ENCODE peak calls at places on chromosomes 5 and 9, in seven cellular contexts. F, U, G, O, L, J and H are unnamed samples.

GRCh38 chr9:128045876-128046275 is 21.2 kb downstream of the NAIF1 start:
- DNase-seq in L (no peak), J (no peak), F (no peak), O (no peak), U (no peak), G (no peak), H (peak; percentile 44)

GRCh38 chr9:121369595-121370265 is at the start of gene STOM:
- DNase-seq in F (peak; percentile 95), U (peak; percentile 73), O (peak; percentile 76), L (peak; percentile 87), G (no peak), J (peak; percentile 80), H (peak; percentile 78)

GRCh38 chr5:76953551-76954382 is 922 bp downstream of the CRHBP start:
- DNase-seq in U (peak; percentile 68), G (peak; percentile 79), L (no peak), O (peak; percentile 33), F (peak; percentile 72), J (no peak), H (no peak)

GRCh38 chr5:33091571-33092363 is 349.0 kb upstream of the TARS1 start:
- DNase-seq in J (no peak), U (peak; percentile 6), F (no peak), G (no peak), L (no peak), O (peak; percentile 17), H (no peak)

GRCh38 chr5:58261605-58262004 is 198.3 kb downstream of the PLK2 start:
- DNase-seq in F (no peak), G (no peak), L (no peak), U (no peak), J (no peak), O (peak; percentile 46), H (no peak)

GRCh38 chr9:101115062-101115461 is 86.5 kb downstream of the PLPPR1 start:
- DNase-seq in L (no peak), O (no peak), G (no peak), J (no peak), U (peak; percentile 60), F (no peak), H (no peak)

GRCh38 chr5:171840066-171840465 is 54.4 kb downstream of the SMIM23 start:
- DNase-seq in G (no peak), F (no peak), L (no peak), U (peak; percentile 39), J (no peak), O (no peak), H (peak; percentile 9)

GRCh38 chr5:73205309-73205708 is 32.3 kb downstream of the TMEM174 start:
- DNase-seq in F (no peak), G (no peak), U (no peak), O (no peak), L (no peak), J (peak; percentile 35), H (no peak)

GRCh38 chr5:149271717-149272558 is at the start of gene AFAP1L1:
- DNase-seq in J (peak; percentile 61), G (peak; percentile 79), L (peak; percentile 81), O (peak; percentile 44), U (peak; percentile 74), F (peak; percentile 85), H (peak; percentile 24)

GRCh38 chr5:1343315-1343751 is 1.6 kb downstream of the CLPTM1L start:
- DNase-seq in G (no peak), U (no peak), F (peak; percentile 43), L (no peak), O (no peak), J (no peak), H (no peak)

GRCh38 chr5:73370076-73370475 is 78.5 kb downstream of the FOXD1 start:
- DNase-seq in F (no peak), J (no peak), O (no peak), G (no peak), U (no peak), L (no peak), H (no peak)

GRCh38 chr9:71861618-71862017 is 49.4 kb downstream of the ABHD17B start:
- DNase-seq in F (no peak), L (no peak), U (no peak), G (no peak), O (no peak), J (no peak), H (no peak)

GRCh38 chr5:90613918-90614504 is 55.4 kb downstream of the ADGRV1 start:
- DNase-seq in O (no peak), J (no peak), L (no peak), G (no peak), U (no peak), F (no peak), H (no peak)

GRCh38 chr9:105243015-105243686 is 1.3 kb upstream of the SLC44A1 start:
- DNase-seq in U (peak; percentile 48), F (no peak), G (peak; percentile 45), J (no peak), O (peak; percentile 44), L (no peak), H (no peak)

GRCh38 chr9:1759009-1759408 is 256.1 kb upstream of the SMARCA2 start:
- DNase-seq in O (no peak), J (no peak), L (no peak), F (no peak), U (no peak), G (no peak), H (no peak)

GRCh38 chr5:42531611-42532010 is 108.4 kb downstream of the GHR start:
- DNase-seq in U (no peak), L (no peak), F (no peak), J (no peak), G (no peak), O (peak; percentile 78), H (no peak)

GRCh38 chr5:76789991-76790571 is 28.7 kb upstream of the F2RL1 start:
- DNase-seq in F (no peak), G (no peak), U (no peak), O (no peak), L (no peak), J (no peak), H (no peak)

GRCh38 chr9:31142456-31142855 is 1242.0 kb upstream of the ACO1 start:
- DNase-seq in G (no peak), U (no peak), O (no peak), L (no peak), J (no peak), F (no peak), H (no peak)

GRCh38 chr9:94807556-94807955 is 81.1 kb downstream of the AOPEP start:
- DNase-seq in J (no peak), U (no peak), F (no peak), O (peak; percentile 63), G (no peak), L (no peak), H (no peak)

GRCh38 chr5:88889165-88890069 is 6.4 kb upstream of the MEF2C start:
- DNase-seq in G (peak; percentile 79), L (no peak), U (peak; percentile 58), F (peak; percentile 85), O (no peak), J (peak; percentile 50), H (peak; percentile 18)

GRCh38 chr5:88888291-88888690 is 5.3 kb upstream of the MEF2C start:
- DNase-seq in L (no peak), G (no peak), O (no peak), F (no peak), J (no peak), U (no peak), H (no peak)

GRCh38 chr5:88886756-88887741 is 4.1 kb upstream of the MEF2C start:
- DNase-seq in L (no peak), O (no peak), J (no peak), F (no peak), G (no peak), U (no peak), H (no peak)

GRCh38 chr5:88890070-88890781 is 7.2 kb upstream of the MEF2C start:
- DNase-seq in L (no peak), G (no peak), J (no peak), F (no peak), O (no peak), U (no peak), H (no peak)

GRCh38 chr5:88888799-88889164 is 5.8 kb upstream of the MEF2C start:
- DNase-seq in J (no peak), G (no peak), O (no peak), L (no peak), F (no peak), U (no peak), H (no peak)
- H3K27ac ChIP-seq in J (peak overlapping the region; percentile 53), G (no peak overlapping the region), O (no peak overlapping the region), L (no peak overlapping the region), F (peak overlapping the region; percentile 81), U (no peak overlapping the region), H (no peak overlapping the region)

DNA sequence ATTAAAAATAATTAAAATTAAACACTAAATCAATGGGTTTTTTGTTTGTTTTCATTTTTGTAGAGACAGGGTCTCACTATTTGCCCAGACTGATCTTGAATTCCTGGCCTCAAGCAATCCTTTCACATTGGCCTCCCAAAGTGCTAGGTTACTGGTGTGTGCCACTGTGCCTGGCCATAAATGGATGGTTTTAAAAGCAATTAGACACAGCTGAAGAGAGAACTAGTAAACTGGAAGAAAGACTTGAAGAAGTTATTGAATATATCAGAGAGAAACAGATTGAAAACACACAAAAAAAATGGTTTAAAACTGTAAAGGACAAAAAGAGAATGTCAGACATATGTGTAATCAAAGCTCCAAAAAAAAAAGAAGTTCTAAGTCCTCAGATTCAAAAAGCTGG is 83.0 kb downstream of the DENND1A start:
- DNase-seq in U (no peak), F (no peak), J (no peak), G (no peak), L (no peak), O (no peak), H (no peak)
- TF ChIP-seq CTCF in U (no peak), F (no peak), J (no peak), G (no peak), L (no peak), O (no peak), H (no peak)

GRCh38 chr9:133935328-133936040 is 56.6 kb downstream of the VAV2 start:
- DNase-seq in O (no peak), U (no peak), L (no peak), F (peak; percentile 95), J (peak; percentile 90), G (no peak), H (no peak)

GRCh38 chr9:133932633-133933032 is 59.5 kb downstream of the VAV2 start:
- DNase-seq in L (no peak), J (peak; percentile 60), G (no peak), U (no peak), F (no peak), O (no peak), H (no peak)

GRCh38 chr9:133937120-133937519 is 55.0 kb downstream of the VAV2 start:
- DNase-seq in L (no peak), U (no peak), G (no peak), F (no peak), J (no peak), O (no peak), H (no peak)

GRCh38 chr9:133933426-133934026 is 58.6 kb downstream of the VAV2 start:
- DNase-seq in G (no peak), F (no peak), L (no peak), J (no peak), U (no peak), O (no peak), H (no peak)

GRCh38 chr9:133934512-133935221 is 57.5 kb downstream of the VAV2 start:
- DNase-seq in J (no peak), O (no peak), U (no peak), F (no peak), G (no peak), L (no peak), H (no peak)
- H3K27ac ChIP-seq in J (peak overlapping the region; percentile 82), O (no peak overlapping the region), U (no peak overlapping the region), F (peak overlapping the region; percentile 22), G (peak overlapping the region; percentile 66), L (peak overlapping the region; percentile 50), H (no peak overlapping the region)

DNA sequence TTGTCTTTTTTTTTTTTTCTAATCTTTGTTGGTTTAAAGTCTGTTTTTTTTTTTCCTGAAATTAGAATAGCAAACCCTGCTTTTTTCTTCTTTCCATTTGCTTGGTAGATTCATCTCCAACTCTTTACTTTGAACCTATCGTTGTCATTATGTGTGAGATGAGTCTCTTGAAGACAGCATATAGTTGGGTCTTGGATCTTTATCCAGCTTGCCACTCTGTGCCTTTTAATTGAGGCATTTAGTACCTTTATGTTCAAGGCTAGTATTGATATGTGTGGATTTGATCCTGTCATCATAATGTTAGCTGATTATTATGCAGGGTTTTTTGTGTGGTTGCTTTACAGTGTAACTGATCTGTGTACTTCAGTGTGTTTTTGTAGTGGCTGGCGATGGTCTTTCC is 383.8 kb downstream of the MAN2A1 start:
- DNase-seq in L (no peak), G (no peak), O (no peak), F (no peak), U (no peak), J (no peak), H (no peak)
- TF ChIP-seq CTCF in L (no peak), G (no peak), O (no peak), F (no peak), U (no peak), J (no peak), H (no peak)